ENCODE peak calls at places on chromosomes 5 and 9, in four cellular contexts. L is naive thymus-derived CD4-positive, alpha-beta T cell; J is substantia nigra; H is AG04450. X is an unnamed sample.

GRCh38 chr9:26856413-26857032 is 36.1 kb downstream of the CAAP1 start:
- DNase-seq in H (no peak), L (no peak), J (no peak), X (no peak)

GRCh38 chr5:97778451-97778850 is 595.4 kb upstream of the RIOK2 start:
- DNase-seq in H (no peak), J (no peak), L (no peak), X (no peak)

GRCh38 chr9:137056739-137057407 is 3.0 kb upstream of the ENTPD2 start:
- DNase-seq in L (no peak), J (no peak), H (no peak), X (no peak)

GRCh38 chr5:87650284-87650683 is 237.6 kb upstream of the CCNH start:
- DNase-seq in H (no peak), J (no peak), L (no peak), X (no peak)

GRCh38 chr9:137095664-137096517 is 9.1 kb downstream of the MAN1B1 start:
- DNase-seq in J (no peak), H (no peak), L (peak; percentile 89), X (peak; percentile 94)

GRCh38 chr5:168991311-168991710 is 309.6 kb downstream of the SLIT3 start:
- DNase-seq in L (no peak), H (no peak), J (no peak), X (no peak)

GRCh38 chr9:89878687-89879086 is 273.9 kb downstream of the GADD45G start:
- DNase-seq in J (no peak), L (no peak), H (no peak), X (no peak)

GRCh38 chr5:102886586-102886985 is 131.5 kb downstream of the PAM start:
- DNase-seq in J (no peak), L (no peak), H (no peak), X (no peak)

GRCh38 chr9:18463991-18464390 is 10.0 kb upstream of the ADAMTSL1 start:
- DNase-seq in H (no peak), L (no peak), J (no peak), X (no peak)

GRCh38 chr5:40784027-40784653 is 14.0 kb downstream of the PRKAA1 start:
- DNase-seq in H (no peak), L (no peak), J (no peak), X (no peak)

GRCh38 chr5:124665035-124665434 is 81.4 kb downstream of the ZNF608 start:
- DNase-seq in J (no peak), L (no peak), H (no peak), X (no peak)

GRCh38 chr9:70117835-70118319 is 74.2 kb downstream of the MAMDC2 start:
- DNase-seq in H (no peak), L (no peak), J (no peak), X (no peak)

GRCh38 chr5:100789641-100790160 is 113.4 kb downstream of the ST8SIA4 start:
- DNase-seq in L (no peak), J (no peak), H (no peak), X (no peak)

GRCh38 chr9:132849168-132849831 is 28.8 kb downstream of the AK8 start:
- DNase-seq in H (no peak), L (no peak), J (peak; percentile 18), X (no peak)

GRCh38 chr9:12708562-12709298 is 15.5 kb downstream of the TYRP1 start:
- DNase-seq in J (no peak), L (no peak), H (no peak), X (no peak)

GRCh38 chr5:112351225-112351624 is 67.9 kb downstream of the EPB41L4A start:
- DNase-seq in H (no peak), J (no peak), L (no peak), X (no peak)

GRCh38 chr5:167861134-167861930 is 430.1 kb upstream of the WWC1 start:
- DNase-seq in L (no peak), H (no peak), J (no peak), X (no peak)

GRCh38 chr5:145341842-145342241 is 493.3 kb downstream of the PRELID2 start:
- DNase-seq in J (no peak), H (no peak), L (no peak), X (no peak)

GRCh38 chr5:56693220-56693579 is 122.1 kb upstream of the MAP3K1 start:
- DNase-seq in L (no peak), J (no peak), H (no peak), X (no peak)

GRCh38 chr5:160272889-160273288 is 39.5 kb downstream of the CCNJL start:
- DNase-seq in H (no peak), J (no peak), L (no peak), X (no peak)

GRCh38 chr5:128844354-128844923 is 120.8 kb upstream of the SLC27A6 start:
- DNase-seq in J (no peak), L (no peak), H (no peak), X (no peak)

GRCh38 chr5:150106669-150107068 is 20.3 kb upstream of the CSF1R start:
- DNase-seq in L (no peak), J (no peak), H (no peak), X (no peak)

GRCh38 chr5:141681695-141682641 is at the start of gene ARAP3:
- DNase-seq in H (peak; percentile 43), L (no peak), J (no peak), X (no peak)

GRCh38 chr5:168528521-168529360 is at the start of gene FBLL1:
- DNase-seq in H (no peak), J (no peak), L (no peak), X (no peak)

GRCh38 chr5:153496835-153497234 is 6.4 kb downstream of the GRIA1 start:
- DNase-seq in J (no peak), L (no peak), H (no peak), X (no peak)

GRCh38 chr5:34524123-34524522 is 132.0 kb upstream of the RAI14 start:
- DNase-seq in H (no peak), L (no peak), J (no peak), X (no peak)

GRCh38 chr5:6759401-6759800 is 46.2 kb downstream of the TENT4A start:
- DNase-seq in H (no peak), L (no peak), J (no peak), X (no peak)

GRCh38 chr5:132648355-132648754 is 9.6 kb upstream of the IL13 start:
- DNase-seq in L (no peak), J (no peak), H (no peak), X (no peak)

GRCh38 chr5:159515909-159516415 is 185.7 kb upstream of the IL12B start:
- DNase-seq in L (peak; percentile 16), H (no peak), J (peak; percentile 46), X (peak; percentile 56)

GRCh38 chr5:89267764-89268163 is 384.8 kb upstream of the MEF2C start:
- DNase-seq in L (no peak), H (no peak), J (no peak), X (no peak)

GRCh38 chr9:96203867-96204412 is 98.0 kb downstream of the HSD17B3 start:
- DNase-seq in H (no peak), L (no peak), J (no peak), X (peak; percentile 21)

GRCh38 chr9:75064307-75065025 is 23.5 kb downstream of the NMRK1 start:
- DNase-seq in H (no peak), J (no peak), L (no peak), X (no peak)

GRCh38 chr9:110104201-110104845 is 103.6 kb downstream of the C9orf152 start:
- DNase-seq in H (no peak), L (no peak), J (no peak), X (no peak)

DNA sequence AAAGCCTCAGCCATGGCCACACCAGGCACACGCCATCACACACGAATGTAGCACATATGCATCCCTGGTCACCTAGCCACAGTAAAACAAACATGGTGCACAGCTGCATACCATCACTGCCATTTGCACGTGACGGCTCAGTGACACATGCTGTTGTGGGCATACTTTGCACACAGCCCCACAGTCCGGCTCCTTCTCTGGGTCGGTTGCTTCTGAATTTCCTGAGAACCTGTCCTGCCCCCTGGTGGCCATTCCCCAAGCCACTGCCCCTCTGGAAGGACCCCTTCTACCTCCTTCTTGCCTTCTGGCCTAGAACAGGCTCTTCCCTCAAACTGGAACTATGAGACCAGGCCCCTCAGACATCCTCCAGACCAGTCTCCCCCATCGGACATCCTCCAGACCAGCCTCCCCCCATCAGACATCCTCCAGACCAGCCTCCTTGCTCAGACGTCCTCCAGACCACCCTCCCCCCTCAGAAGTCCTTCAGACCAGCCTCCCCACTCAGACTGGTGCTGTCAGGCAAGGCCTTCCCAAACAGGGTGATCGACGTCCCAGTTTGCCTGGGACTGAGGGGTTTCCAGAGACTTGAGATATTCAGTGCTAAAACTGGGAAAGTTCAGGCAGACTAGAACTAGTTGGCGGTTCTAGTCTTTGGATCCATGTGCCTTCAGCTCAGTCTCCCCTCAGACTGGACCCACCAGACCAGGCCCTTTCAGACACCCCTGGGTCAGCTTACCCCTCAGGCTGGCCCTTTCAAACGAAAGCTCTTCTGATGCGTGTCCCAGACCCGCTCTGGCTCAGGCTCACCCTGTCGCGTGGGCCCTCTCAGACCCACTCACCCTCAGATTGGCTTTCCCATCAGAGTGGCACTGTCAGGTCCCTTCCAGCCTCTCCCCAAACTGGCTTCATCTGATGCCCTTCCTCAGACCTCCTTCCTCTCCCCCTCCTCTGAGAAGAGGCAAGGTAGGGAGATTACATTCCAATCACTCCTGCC is 24.3 kb upstream of the ENHO start:
- DNase-seq in H (peak; percentile 10), J (peak; percentile 79), L (no peak), X (peak; percentile 19)
- H3K27ac ChIP-seq in H (no peak overlapping the region), J (no peak overlapping the region), L (no peak overlapping the region), X (no peak overlapping the region)

GRCh38 chr9:120891255-120891954 is 14.4 kb upstream of the PHF19 start:
- DNase-seq in H (no peak), J (no peak), L (peak; percentile 73), X (peak; percentile 51)

GRCh38 chr9:120889606-120890396 is 12.8 kb upstream of the PHF19 start:
- DNase-seq in H (no peak), J (no peak), L (no peak), X (no peak)

GRCh38 chr9:120892177-120892747 is 15.3 kb upstream of the PHF19 start:
- DNase-seq in L (peak; percentile 56), J (no peak), H (no peak), X (no peak)

GRCh38 chr9:120888626-120889025 is 11.6 kb upstream of the PHF19 start:
- DNase-seq in L (no peak), H (no peak), J (no peak), X (no peak)

GRCh38 chr9:120890415-120891254 is 13.6 kb upstream of the PHF19 start:
- DNase-seq in J (no peak), L (peak; percentile 82), H (no peak), X (peak; percentile 76)
- H3K27ac ChIP-seq in J (no peak overlapping the region), L (peak overlapping the region; percentile 90), H (no peak overlapping the region), X (peak overlapping the region; percentile 76)

GRCh38 chr5:176373100-176373818 is 8.0 kb downstream of the ARL10 start:
- DNase-seq in L (no peak), J (no peak), H (no peak), X (no peak)
- H3K27ac ChIP-seq in L (no peak overlapping the region), J (no peak overlapping the region), H (no peak overlapping the region), X (no peak overlapping the region)

DNA sequence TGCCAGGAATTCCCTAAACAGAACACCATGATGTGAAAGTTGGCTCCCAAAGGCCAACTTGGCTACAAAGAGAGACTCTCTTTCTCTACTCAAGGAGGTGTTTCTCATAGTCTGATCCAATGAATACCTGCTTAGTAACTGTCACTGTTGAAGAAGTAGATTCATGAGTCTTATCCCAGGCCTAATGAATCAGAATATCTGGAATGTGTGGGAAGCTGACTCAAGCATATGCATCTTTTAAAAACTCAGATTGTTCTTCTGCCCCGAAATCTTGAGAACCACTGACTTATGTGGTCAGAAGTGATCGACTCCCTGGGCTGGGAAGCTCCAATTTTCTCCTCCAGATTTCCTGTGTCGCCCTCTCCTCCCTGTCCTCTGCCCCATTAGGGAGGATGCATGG is 345.6 kb downstream of the PLK2 start:
- DNase-seq in L (no peak), J (no peak), H (peak; percentile 21), X (no peak)
- H3K27ac ChIP-seq in L (no peak overlapping the region), J (no peak overlapping the region), H (no peak overlapping the region), X (no peak overlapping the region)

X was measured in CD4-positive, alpha-beta memory T cell.